ENCODE peak calls at places on chromosomes 16 and 17, in eight cellular contexts. I is AG09319; J is fibroblast of lung; H is neural progenitor cell; F is Calu3; N is CD8-positive, alpha-beta T cell; S is GM13977; C is right lobe of liver. D is an unnamed sample.

GRCh38 chr16:50367777-50368409 is 895 bp downstream of the BRD7 start:
- DNase-seq in I (no peak), J (no peak), H (no peak), F (no peak), N (no peak), S (no peak), C (no peak), D (no peak)

GRCh38 chr17:27433521-27433920 is 22.7 kb upstream of the KSR1 start:
- DNase-seq in I (no peak), J (no peak), H (no peak), F (no peak), N (no peak), S (no peak), C (no peak), D (no peak)

GRCh38 chr16:50272687-50273381 is 6.5 kb downstream of the ADCY7 start:
- DNase-seq in I (no peak), J (no peak), H (no peak), F (no peak), N (no peak), S (no peak), C (no peak), D (no peak)

GRCh38 chr17:56681561-56682266 is 88.2 kb downstream of the NOG start:
- DNase-seq in I (no peak), J (peak), H (no peak), F (peak), N (no peak), S (no peak), C (no peak), D (no peak)

GRCh38 chr16:86072328-86073102 is 173.6 kb downstream of the IRF8 start:
- DNase-seq in I (peak), J (peak), H (peak), F (peak), N (no peak), S (peak), C (no peak), D (peak)

GRCh38 chr16:89821438-89822187 is 5.2 kb upstream of the FANCA start:
- DNase-seq in I (no peak), J (no peak), H (no peak), F (no peak), N (no peak), S (no peak), C (no peak), D (no peak)

GRCh38 chr16:733382-734207 is 6.7 kb downstream of the HAGHL start:
- DNase-seq in I (no peak), J (no peak), H (peak), F (no peak), N (no peak), S (no peak), C (no peak), D (peak)

GRCh38 chr16:83609178-83609577 is 198.6 kb upstream of the HSBP1 start:
- DNase-seq in I (no peak), J (no peak), H (no peak), F (no peak), N (no peak), S (no peak), C (no peak), D (no peak)

GRCh38 chr16:68668266-68668665 is 23.2 kb downstream of the CDH3 start:
- DNase-seq in I (no peak), J (no peak), H (no peak), F (no peak), N (no peak), S (peak), C (no peak), D (no peak)

GRCh38 chr17:70780031-70780430 is 610.7 kb downstream of the KCNJ2 start:
- DNase-seq in I (no peak), J (peak), H (no peak), F (no peak), N (no peak), S (no peak), C (no peak), D (no peak)

GRCh38 chr17:4986951-4987766 is at the start of gene CAMTA2:
- DNase-seq in I (no peak), J (peak), H (peak), F (peak), N (peak), S (peak), C (peak), D (peak)

GRCh38 chr16:30997887-30998711 is 12.3 kb downstream of the STX1B start:
- DNase-seq in I (peak), J (peak), H (no peak), F (peak), N (no peak), S (no peak), C (no peak), D (no peak)

GRCh38 chr17:16444258-16444886 is 29.0 kb downstream of the TRPV2 start:
- DNase-seq in I (no peak), J (peak), H (no peak), F (no peak), N (no peak), S (no peak), C (no peak), D (no peak)
- TF ChIP-seq CTCF in I (no peak), J (no peak), H (no peak), F (no peak), N (no peak), S (no peak), C (no peak), D (no peak)

GRCh38 chr16:7303014-7303676 is 29.5 kb upstream of the RBFOX1 start:
- DNase-seq in I (no peak), J (no peak), H (peak), F (no peak), N (no peak), S (no peak), C (no peak), D (peak)
- TF ChIP-seq CTCF in I (no peak), J (no peak), H (peak), F (no peak), N (no peak), S (no peak), C (no peak), D (peak)

DNA sequence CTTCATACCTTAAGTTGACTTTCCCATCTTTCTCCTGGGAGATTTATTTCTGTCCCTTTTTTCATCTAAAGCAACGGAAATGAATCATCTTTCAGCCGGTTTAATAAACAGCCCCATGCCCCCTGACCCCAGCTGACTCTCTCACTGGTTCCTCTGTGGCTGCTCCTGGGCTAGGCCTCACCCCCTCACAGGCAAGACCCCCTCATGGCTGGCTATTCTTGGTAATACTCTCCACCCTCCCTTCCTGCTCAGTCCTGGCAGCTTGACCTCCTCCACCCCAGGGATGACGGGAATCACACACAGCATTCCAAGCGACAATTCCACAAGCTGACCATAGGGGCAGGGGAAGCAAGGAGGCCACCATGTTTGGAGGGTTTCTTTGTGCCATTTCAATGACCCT is 1.5 kb upstream of the ADAP2 start:
- DNase-seq in I (no peak), J (peak), H (peak), F (no peak), N (no peak), S (no peak), C (no peak), D (no peak)
- TF ChIP-seq CTCF in I (no peak), J (no peak), H (peak), F (no peak), N (no peak), S (no peak), C (no peak), D (no peak)

DNA sequence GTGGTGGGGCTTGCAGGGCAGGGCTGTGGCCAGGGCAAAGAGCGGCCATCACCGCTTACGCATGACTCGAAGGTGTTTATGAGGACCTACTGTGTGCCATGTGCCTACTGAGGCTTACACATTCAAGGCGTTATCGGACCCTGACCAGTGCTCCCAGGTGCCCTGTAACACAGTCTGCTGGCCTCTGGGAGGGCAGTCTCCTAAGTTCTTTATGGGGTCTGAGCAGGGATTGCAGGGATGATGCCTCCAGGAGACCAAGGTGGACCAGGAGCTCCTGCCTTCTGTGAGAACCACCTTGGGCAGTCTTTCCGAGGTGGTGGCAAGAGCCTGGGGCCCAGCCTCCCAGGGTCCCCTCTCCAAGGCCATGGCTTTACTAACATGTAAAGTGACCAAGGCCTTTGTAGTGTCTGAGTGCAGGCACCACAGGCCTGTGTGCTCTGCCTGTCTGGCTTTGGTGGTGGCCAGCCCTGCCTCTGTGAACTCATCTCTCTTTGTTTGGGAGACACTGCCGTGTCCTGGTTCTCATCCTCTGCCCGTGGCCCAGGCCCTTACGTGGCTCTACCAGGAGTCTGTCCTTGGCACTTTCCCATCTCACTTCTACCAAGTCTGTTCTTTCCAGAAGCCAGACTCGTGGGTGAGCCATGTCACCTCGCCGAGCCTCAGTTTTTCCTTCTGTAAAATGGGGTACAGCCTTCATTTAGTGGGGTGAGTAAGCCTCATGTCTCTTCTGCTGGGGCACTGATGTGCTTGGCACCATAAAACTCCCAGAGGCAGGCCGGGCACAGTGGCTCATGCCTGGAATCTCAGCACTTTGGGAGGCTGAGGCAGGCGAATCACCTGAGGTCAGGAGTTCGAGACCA is 3.4 kb upstream of the SYNGR2 start:
- DNase-seq in I (no peak), J (no peak), H (no peak), F (no peak), N (no peak), S (no peak), C (no peak), D (no peak)
- TF ChIP-seq CTCF in I (no peak), J (no peak), H (no peak), F (no peak), N (no peak), S (no peak), C (no peak), D (no peak)

DNA sequence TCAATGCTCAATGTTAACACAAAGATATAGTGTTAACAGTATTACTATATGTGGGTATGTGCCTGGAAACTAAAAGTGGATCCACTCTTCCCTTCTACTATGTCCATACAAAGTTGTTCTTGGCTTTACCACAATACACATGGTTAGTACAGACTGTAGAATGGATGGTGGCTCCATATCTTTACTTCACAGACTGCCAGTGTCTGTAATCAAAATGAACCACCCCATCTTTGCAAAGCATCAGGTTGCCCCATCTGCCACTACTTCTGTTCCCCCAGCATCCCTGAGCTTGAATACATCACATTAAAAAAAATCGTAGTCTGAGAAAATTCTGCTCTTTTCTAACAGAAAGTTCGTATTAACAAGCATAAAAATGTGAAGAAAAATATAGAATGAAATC is 30.0 kb downstream of the USP32 start:
- DNase-seq in I (no peak), J (no peak), H (no peak), F (no peak), N (no peak), S (no peak), C (no peak), D (no peak)
- TF ChIP-seq CTCF in I (no peak), J (no peak), H (no peak), F (no peak), N (no peak), S (no peak), C (no peak), D (no peak)

DNA sequence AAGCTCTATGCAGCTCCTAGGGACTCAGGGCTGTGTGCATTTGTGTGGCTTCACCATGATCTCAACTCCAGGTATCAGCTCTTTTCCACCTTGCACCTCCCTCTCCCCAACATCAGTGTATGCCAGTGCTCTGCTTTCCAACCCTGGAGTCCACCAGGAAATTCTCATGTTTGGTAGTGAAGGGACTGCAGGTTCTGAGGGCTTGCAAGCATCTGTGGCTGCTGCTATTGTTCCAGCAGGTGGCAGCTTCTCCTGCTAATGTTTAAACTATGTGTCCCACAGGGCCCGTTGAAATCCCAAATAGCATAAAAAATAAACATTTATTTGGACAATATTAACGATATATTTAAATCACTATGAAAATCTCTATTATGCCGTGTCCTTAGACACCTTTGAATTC is 82.0 kb downstream of the RGS9 start:
- DNase-seq in I (no peak), J (no peak), H (no peak), F (no peak), N (no peak), S (no peak), C (no peak), D (no peak)
- TF ChIP-seq CTCF in I (peak), J (no peak), H (peak), F (no peak), N (no peak), S (no peak), C (no peak), D (peak)

D was measured in neural crest cell.